ENCODE peak calls at places on chromosomes 1 and 21, in four cellular contexts. One of them, this sample, is unnamed.
A peak's percentile ranks its signal among the peaks of the same experiment; 100 is the strongest.

GRCh38 chr1:71881611-71882010 is 400.7 kb downstream of the NEGR1 start:
- DNase-seq in body of pancreas: no peak
- DNase-seq in left ventricle myocardium inferior: no peak
- DNase-seq in cardiac muscle cell: no peak
- DNase-seq in this sample: no peak

GRCh38 chr1:2561898-2562895 is 6.0 kb downstream of the TNFRSF14 start:
- DNase-seq in cardiac muscle cell: no peak
- DNase-seq in body of pancreas: no peak
- DNase-seq in left ventricle myocardium inferior: no peak
- DNase-seq in this sample: peak; percentile 61

GRCh38 chr1:12636098-12636950 is 7.6 kb upstream of the AADACL4 start:
- DNase-seq in cardiac muscle cell: no peak
- DNase-seq in body of pancreas: peak; percentile 36
- DNase-seq in left ventricle myocardium inferior: peak; percentile 69
- DNase-seq in this sample: peak; percentile 80

GRCh38 chr1:25971882-25972180 is 26.0 kb downstream of the PAFAH2 start:
- DNase-seq in left ventricle myocardium inferior: no peak
- DNase-seq in cardiac muscle cell: no peak
- DNase-seq in body of pancreas: no peak
- DNase-seq in this sample: no peak

GRCh38 chr1:91744973-91745648 is 140.8 kb downstream of the TGFBR3 start:
- DNase-seq in body of pancreas: peak; percentile 58
- DNase-seq in cardiac muscle cell: no peak
- DNase-seq in left ventricle myocardium inferior: peak; percentile 54
- DNase-seq in this sample: no peak

GRCh38 chr1:1892763-1893120 is 1.9 kb upstream of the GNB1 start:
- DNase-seq in body of pancreas: no peak
- DNase-seq in left ventricle myocardium inferior: no peak
- DNase-seq in cardiac muscle cell: no peak
- DNase-seq in this sample: no peak

GRCh38 chr1:201088901-201089525 is 23.2 kb downstream of the CACNA1S start:
- DNase-seq in cardiac muscle cell: no peak
- DNase-seq in left ventricle myocardium inferior: no peak
- DNase-seq in body of pancreas: no peak
- DNase-seq in this sample: no peak

GRCh38 chr1:231629132-231629531 is 2.5 kb downstream of the DISC1 start:
- DNase-seq in left ventricle myocardium inferior: peak; percentile 31
- DNase-seq in cardiac muscle cell: no peak
- DNase-seq in body of pancreas: no peak
- DNase-seq in this sample: no peak

GRCh38 chr21:43597052-43597451 is 62.2 kb downstream of the HSF2BP start:
- DNase-seq in cardiac muscle cell: no peak
- DNase-seq in left ventricle myocardium inferior: no peak
- DNase-seq in body of pancreas: no peak
- DNase-seq in this sample: no peak

GRCh38 chr1:24589200-24589599 is 33.3 kb downstream of the NCMAP start:
- DNase-seq in cardiac muscle cell: no peak
- DNase-seq in left ventricle myocardium inferior: no peak
- DNase-seq in body of pancreas: no peak
- DNase-seq in this sample: no peak

GRCh38 chr1:199218533-199218932 is 579.7 kb downstream of the PTPRC start:
- DNase-seq in left ventricle myocardium inferior: no peak
- DNase-seq in cardiac muscle cell: no peak
- DNase-seq in body of pancreas: no peak
- DNase-seq in this sample: no peak

GRCh38 chr1:70659891-70660290 is 248.8 kb downstream of the CTH start:
- DNase-seq in left ventricle myocardium inferior: no peak
- DNase-seq in cardiac muscle cell: no peak
- DNase-seq in body of pancreas: no peak
- DNase-seq in this sample: no peak

GRCh38 chr1:33098371-33098770 is 17.4 kb downstream of the AZIN2 start:
- DNase-seq in cardiac muscle cell: no peak
- DNase-seq in left ventricle myocardium inferior: no peak
- DNase-seq in body of pancreas: no peak
- DNase-seq in this sample: no peak

DNA sequence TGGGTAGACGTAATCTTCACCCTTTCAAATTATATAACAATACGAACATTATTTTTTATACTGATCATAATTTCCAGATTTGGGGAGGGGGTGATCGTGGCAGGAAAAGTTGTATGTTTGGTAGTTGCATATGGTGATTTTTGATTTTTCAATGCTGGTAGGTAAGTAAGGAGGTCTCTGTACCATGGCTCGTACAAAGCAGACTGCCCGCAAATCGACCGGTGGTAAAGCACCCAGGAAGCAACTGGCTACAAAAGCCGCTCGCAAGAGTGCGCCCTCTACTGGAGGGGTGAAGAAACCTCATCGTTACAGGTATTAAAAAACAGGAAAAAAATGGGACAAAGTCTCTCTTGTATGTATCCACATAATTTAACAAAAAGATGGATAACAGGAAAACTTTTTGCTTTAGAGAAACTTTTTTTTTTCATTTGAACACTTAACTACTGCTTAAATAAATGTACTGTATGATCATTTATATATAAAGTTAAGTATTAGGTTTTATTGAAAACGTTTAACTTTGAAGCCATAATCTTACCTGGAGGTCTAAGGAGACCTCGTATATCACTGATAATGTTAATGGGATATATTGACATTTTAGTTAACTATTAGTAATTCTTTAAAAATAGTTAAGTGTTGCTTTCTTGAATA is 1.8 kb downstream of the H3-3A start:
- DNase-seq in body of pancreas: peak; percentile 41
- DNase-seq in left ventricle myocardium inferior: no peak
- DNase-seq in cardiac muscle cell: no peak
- DNase-seq in this sample: no peak
- H3K4me1 ChIP-seq in body of pancreas: peaks cover 54% of the 10 kb centered on the region
- H3K4me1 ChIP-seq in left ventricle myocardium inferior: peaks cover 81% of the 10 kb centered on the region
- H3K4me1 ChIP-seq in cardiac muscle cell: peaks cover 31% of the 10 kb centered on the region
- H3K4me1 ChIP-seq in this sample: peaks cover 28% of the 10 kb centered on the region

DNA sequence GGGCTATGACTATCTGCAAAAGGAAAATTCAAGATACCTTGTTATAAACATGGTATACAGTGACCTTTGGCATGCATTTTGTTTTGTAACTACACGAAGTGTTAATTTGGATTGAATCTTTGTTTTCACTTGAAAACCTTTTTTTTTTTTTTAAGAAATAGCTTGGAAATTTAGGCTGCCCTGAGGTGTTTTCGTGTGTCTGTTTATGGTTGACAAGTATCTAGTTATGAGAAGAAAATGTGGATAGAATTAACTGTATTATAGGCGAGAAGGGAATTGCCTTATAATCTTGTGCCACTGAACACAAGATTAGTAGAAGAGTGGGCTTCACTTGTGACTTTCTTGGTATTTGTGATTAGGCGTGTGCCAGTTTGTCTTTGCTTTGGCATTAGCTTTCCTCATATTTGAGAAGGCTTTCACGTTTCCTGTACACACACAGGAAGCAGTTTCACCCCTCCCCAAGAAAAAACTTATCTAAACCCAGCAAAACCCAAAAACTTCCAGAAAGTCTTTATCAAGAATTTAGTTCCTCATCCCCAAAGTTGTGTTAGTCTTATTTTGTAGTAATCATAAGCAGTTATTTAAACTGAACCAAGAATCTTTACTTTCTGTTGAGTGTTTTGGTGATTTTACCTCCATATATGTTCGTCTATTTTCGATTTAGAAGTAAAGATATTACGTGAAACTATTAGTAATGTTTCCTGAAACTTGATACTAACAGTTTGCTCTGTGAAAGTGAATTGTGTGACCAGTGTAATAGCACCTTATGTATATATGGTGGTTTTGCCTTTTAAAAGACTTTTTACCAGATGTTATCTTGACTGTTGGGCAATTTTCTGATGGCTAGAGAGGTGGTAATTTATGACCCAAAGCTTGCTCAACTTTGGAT is 3.8 kb downstream of the DYRK1A start:
- DNase-seq in cardiac muscle cell: no peak
- DNase-seq in left ventricle myocardium inferior: no peak
- DNase-seq in body of pancreas: no peak
- DNase-seq in this sample: no peak
- H3K4me1 ChIP-seq in cardiac muscle cell: peaks cover 19% of the 10 kb centered on the region
- H3K4me1 ChIP-seq in left ventricle myocardium inferior: peaks cover 85% of the 10 kb centered on the region
- H3K4me1 ChIP-seq in body of pancreas: peaks cover 61% of the 10 kb centered on the region
- H3K4me1 ChIP-seq in this sample: peaks cover 40% of the 10 kb centered on the region

GRCh38 chr1:172341697-172342096 is 78.8 kb upstream of the C1orf105 start:
- DNase-seq in cardiac muscle cell: no peak
- DNase-seq in body of pancreas: no peak
- DNase-seq in left ventricle myocardium inferior: no peak
- DNase-seq in this sample: no peak
- H3K4me1 ChIP-seq in cardiac muscle cell: no peaks in the 10 kb centered on the region
- H3K4me1 ChIP-seq in body of pancreas: no peaks in the 10 kb centered on the region
- H3K4me1 ChIP-seq in left ventricle myocardium inferior: peaks cover 18% of the 10 kb centered on the region
- H3K4me1 ChIP-seq in this sample: peaks cover 25% of the 10 kb centered on the region

GRCh38 chr1:16138772-16139221 is 17.1 kb downstream of the EPHA2 start:
- DNase-seq in left ventricle myocardium inferior: no peak
- DNase-seq in body of pancreas: no peak
- DNase-seq in cardiac muscle cell: no peak
- DNase-seq in this sample: no peak

GRCh38 chr1:16137890-16138467 is 17.9 kb downstream of the EPHA2 start:
- DNase-seq in cardiac muscle cell: no peak
- DNase-seq in left ventricle myocardium inferior: no peak
- DNase-seq in body of pancreas: no peak
- DNase-seq in this sample: no peak

GRCh38 chr1:16140068-16140596 is 15.7 kb downstream of the EPHA2 start:
- DNase-seq in body of pancreas: no peak
- DNase-seq in left ventricle myocardium inferior: no peak
- DNase-seq in cardiac muscle cell: no peak
- DNase-seq in this sample: no peak

GRCh38 chr1:16141573-16142336 is 14.1 kb downstream of the EPHA2 start:
- DNase-seq in cardiac muscle cell: no peak
- DNase-seq in body of pancreas: no peak
- DNase-seq in left ventricle myocardium inferior: no peak
- DNase-seq in this sample: no peak

DNA sequence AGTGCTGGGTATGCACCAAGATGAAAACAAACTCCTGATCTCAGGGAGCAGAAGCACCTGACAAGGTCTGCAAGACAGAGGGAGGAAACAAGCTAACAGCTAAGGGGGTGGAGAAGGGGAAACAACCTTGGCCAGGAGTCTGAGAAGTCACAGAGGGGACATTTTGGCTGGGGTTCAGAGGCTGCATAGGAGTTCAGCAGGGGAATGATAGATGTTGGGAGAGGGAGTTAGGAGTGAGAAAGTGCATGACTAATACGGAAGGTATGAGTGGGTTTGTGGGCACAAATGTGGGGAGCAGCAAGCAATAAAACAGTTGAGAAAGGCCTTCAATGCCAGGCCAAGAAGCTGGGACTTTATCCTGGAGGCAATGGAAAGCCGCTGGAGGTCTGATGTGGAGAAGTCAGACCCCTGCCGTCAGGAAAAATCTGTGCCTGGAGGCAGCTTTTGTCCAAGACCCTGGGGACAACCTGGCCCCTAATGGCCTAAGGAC is 16.4 kb downstream of the EPHA2 start:
- DNase-seq in cardiac muscle cell: no peak
- DNase-seq in left ventricle myocardium inferior: no peak
- DNase-seq in body of pancreas: no peak
- DNase-seq in this sample: no peak
- H3K4me1 ChIP-seq in cardiac muscle cell: peaks cover 50% of the 10 kb centered on the region
- H3K4me1 ChIP-seq in left ventricle myocardium inferior: peaks cover 71% of the 10 kb centered on the region
- H3K4me1 ChIP-seq in body of pancreas: peaks cover 35% of the 10 kb centered on the region
- H3K4me1 ChIP-seq in this sample: peaks cover 26% of the 10 kb centered on the region

GRCh38 chr1:165854101-165854845 is 26.9 kb downstream of the UCK2 start:
- DNase-seq in left ventricle myocardium inferior: no peak
- DNase-seq in body of pancreas: no peak
- DNase-seq in cardiac muscle cell: peak; percentile 65
- DNase-seq in this sample: no peak
- H3K4me1 ChIP-seq in left ventricle myocardium inferior: peaks cover 60% of the 10 kb centered on the region
- H3K4me1 ChIP-seq in body of pancreas: peaks cover 46% of the 10 kb centered on the region
- H3K4me1 ChIP-seq in cardiac muscle cell: peaks cover 28% of the 10 kb centered on the region
- H3K4me1 ChIP-seq in this sample: peaks cover 77% of the 10 kb centered on the region

GRCh38 chr1:232780354-232780753 is 24.9 kb upstream of the MAP10 start:
- DNase-seq in body of pancreas: no peak
- DNase-seq in cardiac muscle cell: no peak
- DNase-seq in left ventricle myocardium inferior: no peak
- DNase-seq in this sample: no peak
- H3K4me1 ChIP-seq in body of pancreas: no peaks in the 10 kb centered on the region
- H3K4me1 ChIP-seq in cardiac muscle cell: no peaks in the 10 kb centered on the region
- H3K4me1 ChIP-seq in left ventricle myocardium inferior: no peaks in the 10 kb centered on the region
- H3K4me1 ChIP-seq in this sample: no peaks in the 10 kb centered on the region

DNA sequence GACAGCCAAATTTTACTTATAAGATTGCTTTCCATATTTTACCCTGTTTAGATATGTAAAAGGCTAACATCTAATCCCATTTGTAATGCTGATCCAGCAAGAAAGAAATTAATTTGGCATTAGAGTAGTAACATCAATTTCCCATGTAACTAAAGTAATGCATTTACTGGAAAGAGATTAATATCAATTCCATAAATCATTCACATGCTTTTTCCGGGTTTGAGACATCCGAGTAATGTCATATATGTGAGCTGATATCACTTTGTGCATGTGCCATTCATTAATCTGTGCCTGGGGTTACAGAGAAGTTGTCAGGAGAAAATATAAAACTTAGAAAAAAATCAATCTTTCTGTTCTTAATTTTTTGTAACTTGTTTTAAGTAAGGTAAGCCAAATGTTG is 206.1 kb downstream of the AGBL4 start:
- DNase-seq in cardiac muscle cell: no peak
- DNase-seq in body of pancreas: no peak
- DNase-seq in left ventricle myocardium inferior: no peak
- DNase-seq in this sample: no peak
- H3K4me1 ChIP-seq in cardiac muscle cell: no peaks in the 10 kb centered on the region
- H3K4me1 ChIP-seq in body of pancreas: no peaks in the 10 kb centered on the region
- H3K4me1 ChIP-seq in left ventricle myocardium inferior: no peaks in the 10 kb centered on the region
- H3K4me1 ChIP-seq in this sample: no peaks in the 10 kb centered on the region

GRCh38 chr1:21534674-21535378 is 25.6 kb downstream of the ALPL start:
- DNase-seq in left ventricle myocardium inferior: no peak
- DNase-seq in cardiac muscle cell: peak; percentile 78
- DNase-seq in body of pancreas: peak; percentile 36
- DNase-seq in this sample: peak; percentile 84
- H3K4me1 ChIP-seq in left ventricle myocardium inferior: peaks cover 50% of the 10 kb centered on the region
- H3K4me1 ChIP-seq in cardiac muscle cell: no peaks in the 10 kb centered on the region
- H3K4me1 ChIP-seq in body of pancreas: peaks cover 16% of the 10 kb centered on the region
- H3K4me1 ChIP-seq in this sample: peaks cover 24% of the 10 kb centered on the region